ENCODE peak calls at places on chromosomes 4 and X, in five cellular contexts. J, Y, X, A and B are unnamed samples.

GRCh38 chr4:153576443-153576774 is 107.7 kb upstream of the TLR2 start:
- DNase-seq in J (no peak), Y (no peak), X (no peak), A (no peak), B (no peak)

GRCh38 chrX:43456056-43456455 is 200.0 kb upstream of the MAOA start:
- DNase-seq in J (no peak), Y (no peak), X (no peak), A (no peak), B (no peak)

GRCh38 chrX:38315186-38315585 is 12.1 kb downstream of the RPGR start:
- DNase-seq in J (no peak), Y (no peak), X (no peak), A (no peak), B (no peak)

GRCh38 chrX:140712413-140713173 is 3.0 kb downstream of the LINC00632 start:
- DNase-seq in J (peak; percentile 78), Y (no peak), X (peak; percentile 65), A (peak; percentile 33), B (peak; percentile 67)

GRCh38 chrX:12949927-12950656 is 24.8 kb upstream of the TMSB4X start:
- DNase-seq in J (peak; percentile 88), Y (no peak), X (peak; percentile 87), A (peak; percentile 84), B (peak; percentile 94)

GRCh38 chrX:150436200-150436599 is 73.1 kb downstream of the MAMLD1 start:
- DNase-seq in J (no peak), Y (no peak), X (no peak), A (no peak), B (no peak)

GRCh38 chrX:13489451-13489850 is 80.0 kb upstream of the EGFL6 start:
- DNase-seq in J (no peak), Y (no peak), X (peak; percentile 81), A (peak; percentile 28), B (peak; percentile 89)

GRCh38 chr4:26985836-26986235 is 125.2 kb downstream of the STIM2 start:
- DNase-seq in J (no peak), Y (no peak), X (peak; percentile 79), A (no peak), B (no peak)

GRCh38 chr4:139973611-139974010 is 180.4 kb downstream of the MAML3 start:
- DNase-seq in J (no peak), Y (no peak), X (peak; percentile 56), A (no peak), B (no peak)

GRCh38 chr4:165971941-165972340 is 98.9 kb downstream of the TLL1 start:
- DNase-seq in J (no peak), Y (no peak), X (peak; percentile 53), A (no peak), B (no peak)

GRCh38 chr4:101328063-101328602 is 19.2 kb downstream of the PPP3CA start:
- DNase-seq in J (no peak), Y (no peak), X (no peak), A (no peak), B (no peak)

GRCh38 chrX:50067435-50068292 is 133.1 kb downstream of the AKAP4 start:
- DNase-seq in J (no peak), Y (no peak), X (peak; percentile 37), A (peak; percentile 38), B (no peak)

GRCh38 chr4:138560448-138560847 is 318.3 kb upstream of the SLC7A11 start:
- DNase-seq in J (no peak), Y (no peak), X (no peak), A (no peak), B (no peak)

GRCh38 chrX:136880452-136881013 is at the start of gene RBMX:
- DNase-seq in J (peak; percentile 93), Y (peak; percentile 64), X (peak; percentile 91), A (peak; percentile 94), B (peak; percentile 97)

GRCh38 chr4:123346944-123347343 is 49.7 kb upstream of the SPRY1 start:
- DNase-seq in J (no peak), Y (no peak), X (no peak), A (no peak), B (no peak)

GRCh38 chr4:160848901-160849735 is 1314.7 kb downstream of the FSTL5 start:
- DNase-seq in J (no peak), Y (no peak), X (peak; percentile 62), A (no peak), B (no peak)

GRCh38 chr4:56817840-56818491 is 3.5 kb downstream of the SPINK2 start:
- DNase-seq in J (no peak), Y (no peak), X (peak; percentile 49), A (no peak), B (no peak)

GRCh38 chrX:96685205-96686099 is 810 bp downstream of the DIAPH2 start:
- DNase-seq in J (peak; percentile 72), Y (no peak), X (peak; percentile 53), A (peak; percentile 25), B (peak; percentile 68)

GRCh38 chr4:72858328-72858727 is 211.2 kb downstream of the COX18 start:
- DNase-seq in J (no peak), Y (peak; percentile 46), X (peak; percentile 93), A (no peak), B (no peak)

GRCh38 chr4:17414392-17414791 is 97.5 kb downstream of the QDPR start:
- DNase-seq in J (no peak), Y (no peak), X (no peak), A (no peak), B (no peak)

GRCh38 chrX:146615807-146616206 is 193.8 kb upstream of the CXorf51B start:
- DNase-seq in J (no peak), Y (no peak), X (no peak), A (no peak), B (no peak)

GRCh38 chr4:150215601-150216000 is 137.4 kb downstream of the DCLK2 start:
- DNase-seq in J (no peak), Y (no peak), X (no peak), A (no peak), B (no peak)

GRCh38 chrX:109848451-109849050 is 115.5 kb upstream of the ACSL4 start:
- DNase-seq in J (no peak), Y (no peak), X (no peak), A (no peak), B (no peak)

GRCh38 chr4:76489799-76490176 is 54.8 kb downstream of the SHROOM3 start:
- DNase-seq in J (no peak), Y (no peak), X (peak; percentile 33), A (no peak), B (no peak)

GRCh38 chr4:76499461-76499860 is 64.4 kb downstream of the SHROOM3 start:
- DNase-seq in J (no peak), Y (no peak), X (no peak), A (no peak), B (no peak)

GRCh38 chr4:76494243-76494642 is 59.2 kb downstream of the SHROOM3 start:
- DNase-seq in J (no peak), Y (no peak), X (no peak), A (no peak), B (no peak)

GRCh38 chr4:76498550-76498949 is 63.5 kb downstream of the SHROOM3 start:
- DNase-seq in J (no peak), Y (no peak), X (peak; percentile 40), A (peak; percentile 32), B (no peak)

DNA sequence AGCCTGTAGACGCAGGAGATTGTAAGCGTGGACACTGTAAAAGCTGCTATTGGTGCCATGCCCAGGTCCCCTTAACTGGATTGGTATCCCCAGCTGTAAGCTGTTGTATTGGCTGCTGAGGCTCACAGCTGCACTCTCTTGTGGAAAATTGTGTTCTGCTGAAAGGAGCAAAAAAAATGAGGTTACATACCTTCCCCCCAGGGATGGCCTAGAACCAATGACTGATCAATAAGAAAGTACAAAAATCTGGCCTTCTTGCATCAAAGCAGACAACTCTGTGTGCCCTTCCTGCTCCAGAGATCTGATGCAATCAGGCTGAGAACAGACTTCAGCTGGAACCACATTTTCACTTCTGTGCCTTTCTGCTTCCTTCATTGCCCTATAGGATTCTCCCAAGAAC is 60.1 kb downstream of the SHROOM3 start:
- DNase-seq in J (no peak), Y (no peak), X (no peak), A (no peak), B (no peak)
- H3K36me3 ChIP-seq in J (no peaks in the 10 kb centered on the region), Y (no peaks in the 10 kb centered on the region), X (no peaks in the 10 kb centered on the region), A (no peaks in the 10 kb centered on the region), B (no peaks in the 10 kb centered on the region)

GRCh38 chrX:103396660-103397059 is 20.3 kb downstream of the BEX3 start:
- DNase-seq in J (no peak), Y (no peak), X (no peak), A (no peak), B (no peak)
- H3K36me3 ChIP-seq in J (no peaks in the 10 kb centered on the region), Y (no peaks in the 10 kb centered on the region), X (no peaks in the 10 kb centered on the region), A (no peaks in the 10 kb centered on the region), B (no peaks in the 10 kb centered on the region)

GRCh38 chr4:1997712-1998111 is 11.1 kb downstream of the NELFA start:
- DNase-seq in J (no peak), Y (no peak), X (no peak), A (no peak), B (no peak)

GRCh38 chr4:1994935-1995334 is 13.8 kb downstream of the NELFA start:
- DNase-seq in J (no peak), Y (no peak), X (no peak), A (no peak), B (no peak)

GRCh38 chr4:1996866-1997611 is 11.7 kb downstream of the NELFA start:
- DNase-seq in J (no peak), Y (no peak), X (no peak), A (no peak), B (no peak)

GRCh38 chr4:1993169-1993516 is 15.6 kb downstream of the NELFA start:
- DNase-seq in J (no peak), Y (no peak), X (no peak), A (no peak), B (no peak)

GRCh38 chr4:1998296-1998695 is 10.5 kb downstream of the NELFA start:
- DNase-seq in J (no peak), Y (no peak), X (peak; percentile 24), A (no peak), B (no peak)
- H3K36me3 ChIP-seq in J (no peaks in the 10 kb centered on the region), Y (peaks cover 2% of the 10 kb centered on the region), X (no peaks in the 10 kb centered on the region), A (no peaks in the 10 kb centered on the region), B (peaks cover 2% of the 10 kb centered on the region)

GRCh38 chrX:11125079-11125478 is 13.9 kb downstream of the HCCS start:
- DNase-seq in J (no peak), Y (no peak), X (no peak), A (no peak), B (no peak)

GRCh38 chrX:11113731-11114130 is 2.6 kb downstream of the HCCS start:
- DNase-seq in J (no peak), Y (no peak), X (peak; percentile 10), A (peak; percentile 4), B (no peak)

GRCh38 chrX:11117751-11118150 is 6.6 kb downstream of the HCCS start:
- DNase-seq in J (no peak), Y (no peak), X (peak; percentile 42), A (no peak), B (no peak)

GRCh38 chrX:11124094-11124493 is 13.0 kb downstream of the HCCS start:
- DNase-seq in J (no peak), Y (no peak), X (no peak), A (no peak), B (no peak)

DNA sequence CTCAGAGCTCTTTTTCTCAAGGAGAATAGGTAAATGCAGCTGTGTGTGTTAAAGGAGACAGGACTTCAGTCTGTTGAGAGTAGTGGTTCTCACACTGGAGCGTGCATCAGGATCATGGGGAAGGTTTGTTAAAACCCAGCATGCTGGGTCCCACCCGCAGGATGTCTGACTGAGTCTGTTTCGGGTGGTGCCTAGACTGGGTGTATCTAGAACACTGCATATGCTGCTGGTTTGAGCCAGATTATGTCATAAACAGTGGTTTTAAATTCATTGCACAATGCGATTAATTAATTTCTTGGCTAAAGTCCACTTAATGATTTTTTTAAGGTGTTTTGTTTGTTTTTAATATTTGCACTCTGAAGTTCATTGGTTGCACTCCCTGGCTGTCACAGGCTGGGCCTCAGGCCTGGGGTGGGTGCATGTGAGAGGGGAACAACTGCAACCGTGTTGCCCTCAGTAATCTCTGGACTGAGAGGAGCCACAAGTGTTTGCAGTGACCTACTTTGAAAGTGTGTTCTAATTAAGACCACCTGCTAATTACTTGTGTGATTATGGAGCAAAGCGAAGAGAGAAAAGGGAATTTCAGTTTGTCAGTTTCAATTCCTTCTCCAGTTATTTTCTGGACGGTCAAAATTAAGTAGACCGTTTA is 8.3 kb downstream of the HCCS start:
- DNase-seq in J (no peak), Y (no peak), X (no peak), A (no peak), B (no peak)
- H3K36me3 ChIP-seq in J (peaks cover 16% of the 10 kb centered on the region), Y (peaks cover 9% of the 10 kb centered on the region), X (peaks cover 5% of the 10 kb centered on the region), A (peaks cover 7% of the 10 kb centered on the region), B (peaks cover 67% of the 10 kb centered on the region)